ENCODE peak calls at places on chromosome 22, in four cellular contexts. One of them, this sample, is unnamed.

GRCh38 chr22:41966607-41967240 is 2.5 kb upstream of the SEPTIN3 start:
- DNase-seq in HEK293T: peak
- DNase-seq in NCI-H2171 treated with DMSO at 0.1 percent for 48 hours: peak
- DNase-seq in DMS79: no peak
- DNase-seq in this sample: no peak

GRCh38 chr22:45007247-45007945 is 2.4 kb downstream of the PHF21B start:
- DNase-seq in HEK293T: peak
- DNase-seq in NCI-H2171 treated with DMSO at 0.1 percent for 48 hours: peak
- DNase-seq in DMS79: peak
- DNase-seq in this sample: no peak

GRCh38 chr22:43292633-43293025 is 50.5 kb downstream of the SCUBE1 start:
- DNase-seq in HEK293T: no peak
- DNase-seq in NCI-H2171 treated with DMSO at 0.1 percent for 48 hours: no peak
- DNase-seq in DMS79: peak
- DNase-seq in this sample: no peak

GRCh38 chr22:31950226-31950625 is 5.9 kb downstream of the YWHAH start:
- DNase-seq in HEK293T: no peak
- DNase-seq in NCI-H2171 treated with DMSO at 0.1 percent for 48 hours: no peak
- DNase-seq in DMS79: no peak
- DNase-seq in this sample: no peak

GRCh38 chr22:29268511-29269229 is 602 bp downstream of the EWSR1 start:
- DNase-seq in HEK293T: no peak
- DNase-seq in NCI-H2171 treated with DMSO at 0.1 percent for 48 hours: peak
- DNase-seq in DMS79: peak
- DNase-seq in this sample: no peak

GRCh38 chr22:49567894-49568750 is 259.6 kb downstream of the BRD1 start:
- DNase-seq in HEK293T: no peak
- DNase-seq in NCI-H2171 treated with DMSO at 0.1 percent for 48 hours: no peak
- DNase-seq in DMS79: no peak
- DNase-seq in this sample: no peak

GRCh38 chr22:20508815-20509271 is 1.4 kb downstream of the MED15 start:
- DNase-seq in HEK293T: no peak
- DNase-seq in NCI-H2171 treated with DMSO at 0.1 percent for 48 hours: no peak
- DNase-seq in DMS79: no peak
- DNase-seq in this sample: no peak

GRCh38 chr22:31268281-31268680 is 24.0 kb downstream of the PIK3IP1 start:
- DNase-seq in HEK293T: no peak
- DNase-seq in NCI-H2171 treated with DMSO at 0.1 percent for 48 hours: no peak
- DNase-seq in DMS79: no peak
- DNase-seq in this sample: no peak

GRCh38 chr22:20027966-20028854 is 7.3 kb downstream of the TANGO2 start:
- DNase-seq in HEK293T: no peak
- DNase-seq in NCI-H2171 treated with DMSO at 0.1 percent for 48 hours: no peak
- DNase-seq in DMS79: no peak
- DNase-seq in this sample: no peak

GRCh38 chr22:33397381-33397907 is 339.3 kb upstream of the SYN3 start:
- DNase-seq in HEK293T: no peak
- DNase-seq in NCI-H2171 treated with DMSO at 0.1 percent for 48 hours: no peak
- DNase-seq in DMS79: no peak
- DNase-seq in this sample: no peak

GRCh38 chr22:50490531-50491308 is 4.1 kb downstream of the MIOX start:
- DNase-seq in HEK293T: no peak
- DNase-seq in NCI-H2171 treated with DMSO at 0.1 percent for 48 hours: no peak
- DNase-seq in DMS79: no peak
- DNase-seq in this sample: no peak

GRCh38 chr22:49026476-49027121 is 801.1 kb downstream of the BRD1 start:
- DNase-seq in HEK293T: no peak
- DNase-seq in NCI-H2171 treated with DMSO at 0.1 percent for 48 hours: no peak
- DNase-seq in DMS79: no peak
- DNase-seq in this sample: no peak

GRCh38 chr22:39932918-39933649 is 27.1 kb upstream of the TMA7B start:
- DNase-seq in HEK293T: peak
- DNase-seq in NCI-H2171 treated with DMSO at 0.1 percent for 48 hours: no peak
- DNase-seq in DMS79: no peak
- DNase-seq in this sample: no peak

GRCh38 chr22:36510966-36511881 is 4.4 kb upstream of the FOXRED2 start:
- DNase-seq in HEK293T: peak
- DNase-seq in NCI-H2171 treated with DMSO at 0.1 percent for 48 hours: peak
- DNase-seq in DMS79: no peak
- DNase-seq in this sample: no peak

GRCh38 chr22:20316217-20316843 is 3.5 kb downstream of the DGCR6L start:
- DNase-seq in HEK293T: no peak
- DNase-seq in NCI-H2171 treated with DMSO at 0.1 percent for 48 hours: no peak
- DNase-seq in DMS79: no peak
- DNase-seq in this sample: no peak

GRCh38 chr22:20021196-20022181 is 579 bp downstream of the TANGO2 start:
- DNase-seq in HEK293T: no peak
- DNase-seq in NCI-H2171 treated with DMSO at 0.1 percent for 48 hours: no peak
- DNase-seq in DMS79: no peak
- DNase-seq in this sample: no peak

GRCh38 chr22:47100019-47100418 is 337.6 kb downstream of the TBC1D22A start:
- DNase-seq in HEK293T: no peak
- DNase-seq in NCI-H2171 treated with DMSO at 0.1 percent for 48 hours: no peak
- DNase-seq in DMS79: no peak
- DNase-seq in this sample: no peak

GRCh38 chr22:24181996-24182560 is 791 bp downstream of the SUSD2 start:
- DNase-seq in HEK293T: no peak
- DNase-seq in NCI-H2171 treated with DMSO at 0.1 percent for 48 hours: no peak
- DNase-seq in DMS79: no peak
- DNase-seq in this sample: no peak

GRCh38 chr22:49999063-49999900 is 13.3 kb downstream of the IL17REL start:
- DNase-seq in HEK293T: peak
- DNase-seq in NCI-H2171 treated with DMSO at 0.1 percent for 48 hours: no peak
- DNase-seq in DMS79: no peak
- DNase-seq in this sample: no peak

GRCh38 chr22:41333806-41334205 is 32.5 kb downstream of the ZC3H7B start:
- DNase-seq in HEK293T: no peak
- DNase-seq in NCI-H2171 treated with DMSO at 0.1 percent for 48 hours: no peak
- DNase-seq in DMS79: no peak
- DNase-seq in this sample: no peak

GRCh38 chr22:24432059-24432853 is 4.9 kb downstream of the ADORA2A start:
- DNase-seq in HEK293T: no peak
- DNase-seq in NCI-H2171 treated with DMSO at 0.1 percent for 48 hours: peak
- DNase-seq in DMS79: no peak
- DNase-seq in this sample: no peak

GRCh38 chr22:46738961-46739870 is 1.2 kb upstream of the CERK start:
- DNase-seq in HEK293T: no peak
- DNase-seq in NCI-H2171 treated with DMSO at 0.1 percent for 48 hours: peak
- DNase-seq in DMS79: no peak
- DNase-seq in this sample: no peak

GRCh38 chr22:44586337-44586990 is 88.4 kb upstream of the RTL6 start:
- DNase-seq in HEK293T: no peak
- DNase-seq in NCI-H2171 treated with DMSO at 0.1 percent for 48 hours: peak
- DNase-seq in DMS79: peak
- DNase-seq in this sample: peak

GRCh38 chr22:45398214-45398613 is 15.2 kb downstream of the SMC1B start:
- DNase-seq in HEK293T: no peak
- DNase-seq in NCI-H2171 treated with DMSO at 0.1 percent for 48 hours: peak
- DNase-seq in DMS79: no peak
- DNase-seq in this sample: no peak

GRCh38 chr22:23127055-23127756 is 14.6 kb downstream of the RSPH14 start:
- DNase-seq in HEK293T: no peak
- DNase-seq in NCI-H2171 treated with DMSO at 0.1 percent for 48 hours: no peak
- DNase-seq in DMS79: no peak
- DNase-seq in this sample: no peak

GRCh38 chr22:44572414-44573207 is 74.6 kb upstream of the RTL6 start:
- DNase-seq in HEK293T: no peak
- DNase-seq in NCI-H2171 treated with DMSO at 0.1 percent for 48 hours: no peak
- DNase-seq in DMS79: no peak
- DNase-seq in this sample: no peak

GRCh38 chr22:46381142-46381541 is 45.6 kb downstream of the TRMU start:
- DNase-seq in HEK293T: no peak
- DNase-seq in NCI-H2171 treated with DMSO at 0.1 percent for 48 hours: no peak
- DNase-seq in DMS79: no peak
- DNase-seq in this sample: no peak